ENCODE peak calls at places on chromosomes 4 and X, in five cellular contexts. One of them, this sample, is unnamed.
A peak's percentile ranks its signal among the peaks of the same experiment; 100 is the strongest.

GRCh38 chr4:26273308-26273980 is 47.4 kb upstream of the RBPJ start:
- DNase-seq in transverse colon: no peak
- DNase-seq in Panc1: no peak
- DNase-seq in heart left ventricle: peak; percentile 64
- DNase-seq in tibial nerve: no peak
- DNase-seq in this sample: no peak

GRCh38 chr4:33882246-33882990 is 2361.9 kb downstream of the ARAP2 start:
- DNase-seq in tibial nerve: no peak
- DNase-seq in transverse colon: no peak
- DNase-seq in heart left ventricle: no peak
- DNase-seq in Panc1: no peak
- DNase-seq in this sample: no peak

GRCh38 chrX:148601034-148601433 is 100.6 kb downstream of the AFF2 start:
- DNase-seq in heart left ventricle: no peak
- DNase-seq in tibial nerve: no peak
- DNase-seq in transverse colon: no peak
- DNase-seq in Panc1: no peak
- DNase-seq in this sample: no peak

GRCh38 chr4:43089730-43090129 is 197.2 kb downstream of the GRXCR1 start:
- DNase-seq in tibial nerve: no peak
- DNase-seq in Panc1: no peak
- DNase-seq in heart left ventricle: no peak
- DNase-seq in transverse colon: no peak
- DNase-seq in this sample: no peak

GRCh38 chrX:29496636-29497180 is 718.7 kb upstream of the MAGEB2 start:
- DNase-seq in heart left ventricle: no peak
- DNase-seq in tibial nerve: no peak
- DNase-seq in transverse colon: no peak
- DNase-seq in Panc1: no peak
- DNase-seq in this sample: no peak

GRCh38 chr4:156733582-156733981 is 238.0 kb downstream of the PDGFC start:
- DNase-seq in transverse colon: no peak
- DNase-seq in heart left ventricle: no peak
- DNase-seq in Panc1: no peak
- DNase-seq in tibial nerve: no peak
- DNase-seq in this sample: no peak

GRCh38 chr4:39083164-39083563 is 21.1 kb downstream of the KLHL5 start:
- DNase-seq in heart left ventricle: no peak
- DNase-seq in tibial nerve: no peak
- DNase-seq in Panc1: no peak
- DNase-seq in transverse colon: no peak
- DNase-seq in this sample: no peak

GRCh38 chr4:141155586-141155985 is 22.3 kb upstream of the RNF150 start:
- DNase-seq in tibial nerve: no peak
- DNase-seq in Panc1: no peak
- DNase-seq in transverse colon: no peak
- DNase-seq in heart left ventricle: no peak
- DNase-seq in this sample: no peak

GRCh38 chr4:1246111-1246881 is 2.6 kb downstream of the CTBP1 start:
- DNase-seq in transverse colon: peak; percentile 30
- DNase-seq in heart left ventricle: peak; percentile 62
- DNase-seq in tibial nerve: no peak
- DNase-seq in Panc1: no peak
- DNase-seq in this sample: no peak

GRCh38 chr4:1244081-1244977 is 4.6 kb downstream of the CTBP1 start:
- DNase-seq in transverse colon: peak; percentile 16
- DNase-seq in Panc1: no peak
- DNase-seq in heart left ventricle: peak; percentile 61
- DNase-seq in tibial nerve: peak; percentile 1
- DNase-seq in this sample: no peak

GRCh38 chr4:1245481-1246051 is 3.4 kb downstream of the CTBP1 start:
- DNase-seq in heart left ventricle: peak; percentile 49
- DNase-seq in transverse colon: peak; percentile 6
- DNase-seq in tibial nerve: peak; percentile 10
- DNase-seq in Panc1: no peak
- DNase-seq in this sample: no peak

GRCh38 chr4:1243451-1244080 is 5.4 kb downstream of the CTBP1 start:
- DNase-seq in Panc1: no peak
- DNase-seq in transverse colon: peak; percentile 11
- DNase-seq in heart left ventricle: peak; percentile 61
- DNase-seq in tibial nerve: peak; percentile 8
- DNase-seq in this sample: no peak

DNA sequence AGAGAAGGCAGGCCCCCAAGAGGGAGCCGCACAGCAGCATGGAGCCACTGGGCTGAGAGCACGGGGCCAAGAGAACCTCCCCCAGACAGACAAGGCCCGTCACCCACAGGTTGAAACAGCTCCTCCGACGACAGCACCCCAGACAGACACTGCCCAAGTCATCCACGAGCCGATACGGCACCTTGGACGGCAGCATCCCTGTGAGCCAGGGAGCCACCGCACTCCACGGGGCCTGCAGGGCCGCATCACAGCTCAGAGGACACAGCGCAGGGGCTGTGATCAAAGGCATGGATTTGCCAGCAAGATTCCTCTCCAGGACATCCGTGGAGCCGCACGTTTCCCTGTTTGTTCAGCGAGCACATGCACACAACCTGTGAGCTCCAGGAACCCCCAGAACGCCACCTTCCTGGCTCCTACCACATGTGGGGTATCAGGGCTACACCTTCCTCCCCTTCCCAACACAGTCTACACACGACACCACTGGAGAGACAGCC is 3.9 kb downstream of the CTBP1 start:
- DNase-seq in tibial nerve: peak; percentile 9
- DNase-seq in heart left ventricle: no peak
- DNase-seq in Panc1: no peak
- DNase-seq in transverse colon: no peak
- DNase-seq in this sample: no peak
- H3K4me1 ChIP-seq in tibial nerve: peaks cover 5% of the 10 kb centered on the region
- H3K4me1 ChIP-seq in heart left ventricle: peaks cover 61% of the 10 kb centered on the region
- H3K4me1 ChIP-seq in Panc1: peaks cover 13% of the 10 kb centered on the region
- H3K4me1 ChIP-seq in transverse colon: peaks cover 67% of the 10 kb centered on the region
- H3K4me1 ChIP-seq in this sample: peaks cover 68% of the 10 kb centered on the region

GRCh38 chr4:105894570-105895323 is 524 bp upstream of the NPNT start:
- DNase-seq in tibial nerve: no peak
- DNase-seq in transverse colon: peak; percentile 61
- DNase-seq in heart left ventricle: peak; percentile 57
- DNase-seq in Panc1: no peak
- DNase-seq in this sample: no peak

GRCh38 chr4:105896984-105897760 is 1.9 kb downstream of the NPNT start:
- DNase-seq in heart left ventricle: no peak
- DNase-seq in tibial nerve: no peak
- DNase-seq in transverse colon: no peak
- DNase-seq in Panc1: no peak
- DNase-seq in this sample: no peak

GRCh38 chr4:105895324-105895608 is at the start of gene NPNT:
- DNase-seq in tibial nerve: no peak
- DNase-seq in heart left ventricle: no peak
- DNase-seq in Panc1: no peak
- DNase-seq in transverse colon: peak; percentile 44
- DNase-seq in this sample: no peak

GRCh38 chr4:105895609-105896460 is 564 bp downstream of the NPNT start:
- DNase-seq in heart left ventricle: peak; percentile 60
- DNase-seq in tibial nerve: no peak
- DNase-seq in Panc1: no peak
- DNase-seq in transverse colon: peak; percentile 52
- DNase-seq in this sample: no peak

GRCh38 chr4:105896461-105896939 is 1.2 kb downstream of the NPNT start:
- DNase-seq in tibial nerve: no peak
- DNase-seq in heart left ventricle: no peak
- DNase-seq in Panc1: no peak
- DNase-seq in transverse colon: peak; percentile 48
- DNase-seq in this sample: no peak
- H3K27me3 ChIP-seq in tibial nerve: no peaks in the 10 kb centered on the region
- H3K27me3 ChIP-seq in heart left ventricle: no peaks in the 10 kb centered on the region
- H3K27me3 ChIP-seq in Panc1: peaks cover 33% of the 10 kb centered on the region
- H3K27me3 ChIP-seq in transverse colon: peaks cover 19% of the 10 kb centered on the region
- H3K27me3 ChIP-seq in this sample: no peaks in the 10 kb centered on the region

DNA sequence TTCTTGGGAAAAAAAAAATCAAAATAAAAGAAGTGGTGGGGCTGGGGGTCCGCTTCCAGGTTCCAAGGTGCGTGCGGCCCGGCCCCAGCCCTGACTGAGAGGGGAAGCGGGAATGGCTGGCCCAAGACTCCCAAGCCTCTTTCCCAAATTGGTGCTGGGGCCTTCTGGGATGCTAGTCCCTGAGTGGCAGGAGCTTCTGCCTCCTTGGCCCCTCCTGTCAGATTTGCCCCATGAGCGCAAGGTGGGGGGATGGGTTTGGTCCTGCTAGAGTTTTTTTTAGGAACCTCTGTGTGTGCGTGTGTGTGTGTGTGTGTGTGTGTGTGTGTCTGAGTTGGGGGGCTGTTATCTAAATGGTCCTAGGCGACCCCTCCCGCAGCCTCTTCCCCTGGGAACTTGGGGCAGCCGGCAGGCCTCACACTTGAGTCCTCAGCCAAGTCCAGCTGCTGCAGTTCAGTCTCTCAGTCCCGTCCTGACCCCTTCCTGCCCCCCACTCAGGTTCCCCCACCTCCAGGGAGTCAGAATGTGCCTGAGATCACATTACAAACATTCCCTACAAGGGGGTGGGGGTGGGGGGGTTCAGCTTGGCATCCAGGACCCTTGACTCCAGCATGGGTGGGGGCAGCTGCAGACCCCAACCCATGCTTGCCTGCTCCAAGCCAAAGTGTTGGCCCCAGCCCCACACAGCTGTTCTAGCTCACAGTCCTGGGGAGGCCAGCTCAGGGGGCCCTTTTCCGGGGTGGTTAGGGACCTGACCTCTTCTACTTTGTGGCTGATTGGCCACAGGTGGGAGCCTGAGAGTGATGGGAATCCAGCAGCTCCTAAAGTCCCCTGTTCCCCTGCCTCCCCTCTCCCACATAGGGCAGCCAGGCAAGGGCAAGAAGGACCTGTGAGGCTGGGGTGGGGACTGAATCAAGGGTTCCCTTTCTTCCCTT is 4.0 kb downstream of the EFNB1 start:
- DNase-seq in tibial nerve: no peak
- DNase-seq in Panc1: no peak
- DNase-seq in transverse colon: no peak
- DNase-seq in heart left ventricle: no peak
- DNase-seq in this sample: peak; percentile 46
- H3K4me1 ChIP-seq in tibial nerve: no peaks in the 10 kb centered on the region
- H3K4me1 ChIP-seq in Panc1: no peaks in the 10 kb centered on the region
- H3K4me1 ChIP-seq in transverse colon: peaks cover 37% of the 10 kb centered on the region
- H3K4me1 ChIP-seq in heart left ventricle: no peaks in the 10 kb centered on the region
- H3K4me1 ChIP-seq in this sample: peaks cover 22% of the 10 kb centered on the region

DNA sequence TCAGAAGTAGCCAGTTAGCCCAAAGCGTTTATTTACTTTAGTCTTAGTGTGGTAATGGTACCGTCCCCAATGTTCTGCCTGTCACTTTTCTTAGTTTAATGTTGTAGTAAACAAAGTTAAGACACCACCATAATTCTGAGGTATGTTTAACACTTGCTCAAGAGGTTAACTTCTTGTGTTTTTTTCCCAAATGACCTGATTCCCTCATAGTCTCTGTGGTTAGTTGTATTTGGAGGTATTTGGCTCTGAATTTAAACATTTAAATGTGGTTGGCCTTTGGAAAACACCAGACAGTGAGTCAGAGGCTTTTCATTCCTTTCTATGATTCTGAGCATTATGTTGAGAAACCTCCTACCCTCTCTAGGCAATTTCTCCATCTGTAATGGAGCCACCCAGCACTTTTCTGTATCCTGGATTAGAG is 47.9 kb downstream of the CXCL1 start:
- DNase-seq in heart left ventricle: no peak
- DNase-seq in Panc1: no peak
- DNase-seq in tibial nerve: no peak
- DNase-seq in transverse colon: no peak
- DNase-seq in this sample: no peak
- H3K27me3 ChIP-seq in heart left ventricle: no peaks in the 10 kb centered on the region
- H3K27me3 ChIP-seq in Panc1: no peaks in the 10 kb centered on the region
- H3K27me3 ChIP-seq in tibial nerve: no peaks in the 10 kb centered on the region
- H3K27me3 ChIP-seq in transverse colon: no peaks in the 10 kb centered on the region
- H3K27me3 ChIP-seq in this sample: no peaks in the 10 kb centered on the region

GRCh38 chr4:152459326-152459725 is 76.6 kb downstream of the FBXW7 start:
- DNase-seq in tibial nerve: no peak
- DNase-seq in heart left ventricle: no peak
- DNase-seq in Panc1: no peak
- DNase-seq in transverse colon: no peak
- DNase-seq in this sample: no peak
- H3K4me1 ChIP-seq in tibial nerve: no peaks in the 10 kb centered on the region
- H3K4me1 ChIP-seq in heart left ventricle: no peaks in the 10 kb centered on the region
- H3K4me1 ChIP-seq in Panc1: no peaks in the 10 kb centered on the region
- H3K4me1 ChIP-seq in transverse colon: peaks cover 52% of the 10 kb centered on the region
- H3K4me1 ChIP-seq in this sample: no peaks in the 10 kb centered on the region

GRCh38 chr4:112516076-112516385 is at the start of gene NEUROG2:
- DNase-seq in heart left ventricle: no peak
- DNase-seq in Panc1: no peak
- DNase-seq in transverse colon: no peak
- DNase-seq in tibial nerve: no peak
- DNase-seq in this sample: no peak

GRCh38 chr4:112515278-112516075 is 503 bp downstream of the NEUROG2 start:
- DNase-seq in Panc1: no peak
- DNase-seq in heart left ventricle: peak; percentile 57
- DNase-seq in transverse colon: no peak
- DNase-seq in tibial nerve: no peak
- DNase-seq in this sample: no peak

GRCh38 chr4:112517067-112517588 is 1.1 kb upstream of the NEUROG2 start:
- DNase-seq in Panc1: no peak
- DNase-seq in heart left ventricle: no peak
- DNase-seq in tibial nerve: no peak
- DNase-seq in transverse colon: no peak
- DNase-seq in this sample: no peak

GRCh38 chr4:112517911-112518310 is 1.9 kb upstream of the NEUROG2 start:
- DNase-seq in Panc1: no peak
- DNase-seq in heart left ventricle: no peak
- DNase-seq in transverse colon: no peak
- DNase-seq in tibial nerve: no peak
- DNase-seq in this sample: no peak

DNA sequence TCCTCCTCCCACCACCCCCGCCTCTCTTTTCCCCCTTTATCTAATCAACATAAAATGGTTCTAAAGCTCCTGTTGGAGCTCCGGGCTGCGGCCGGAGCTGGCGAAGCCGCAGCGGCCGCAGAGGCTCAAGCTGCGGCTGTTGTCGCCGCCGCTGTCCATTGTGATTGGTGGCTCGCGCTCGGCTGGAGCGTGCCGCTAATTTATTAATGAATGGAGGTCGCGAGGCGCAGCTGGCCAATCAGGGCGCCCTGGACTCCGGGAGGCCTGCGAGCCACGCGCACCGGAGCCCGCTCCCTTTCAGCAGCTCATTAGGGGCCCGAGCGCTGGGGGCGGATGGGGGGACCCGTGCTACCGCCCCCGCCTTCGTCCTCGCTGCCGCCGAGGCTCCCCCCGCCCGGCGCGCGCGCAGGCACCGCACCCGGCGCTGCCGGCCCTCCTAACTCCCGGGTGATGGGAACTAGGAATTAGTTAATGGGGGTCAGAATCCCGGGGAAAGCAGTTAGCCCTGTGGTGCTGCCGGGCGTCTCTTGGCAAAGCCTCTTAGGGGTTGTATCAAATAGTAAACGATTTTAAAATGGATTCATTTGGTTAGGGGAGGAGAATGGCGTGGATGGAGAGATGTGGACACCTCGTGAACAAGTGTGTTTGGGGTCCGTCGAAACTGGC is 554 bp upstream of the NEUROG2 start:
- DNase-seq in Panc1: no peak
- DNase-seq in tibial nerve: no peak
- DNase-seq in heart left ventricle: no peak
- DNase-seq in transverse colon: no peak
- DNase-seq in this sample: no peak
- H3K27me3 ChIP-seq in Panc1: peaks cover 26% of the 10 kb centered on the region
- H3K27me3 ChIP-seq in tibial nerve: peaks cover 2% of the 10 kb centered on the region
- H3K27me3 ChIP-seq in heart left ventricle: peaks cover 86% of the 10 kb centered on the region
- H3K27me3 ChIP-seq in transverse colon: peaks cover 100% of the 10 kb centered on the region
- H3K27me3 ChIP-seq in this sample: peaks cover 70% of the 10 kb centered on the region

This sample was measured in right atrium auricular region.